ENCODE peak calls at places on chromosomes 6 and 20, in nine cellular contexts. One of them, this sample, is unnamed. For H3K4me1, the result is how much of the 10 kb centered on the place peaks cover.

GRCh38 chr20:5002077-5002413 is 735 bp upstream of the SLC23A2 start:
- DNase-seq in heart left ventricle: no peak
- DNase-seq in breast epithelium: no peak
- DNase-seq in transverse colon: no peak
- DNase-seq in IMR-90: no peak
- DNase-seq in PC-3: no peak
- DNase-seq in Peyer's patch: no peak
- DNase-seq in colonic mucosa: peak
- DNase-seq in cardiac muscle cell: no peak
- DNase-seq in this sample: peak

GRCh38 chr6:5728726-5729434 is 277.8 kb downstream of the NRN1 start:
- DNase-seq in heart left ventricle: no peak
- DNase-seq in breast epithelium: no peak
- DNase-seq in transverse colon: no peak
- DNase-seq in IMR-90: peak
- DNase-seq in PC-3: peak
- DNase-seq in Peyer's patch: no peak
- DNase-seq in colonic mucosa: no peak
- DNase-seq in cardiac muscle cell: peak
- DNase-seq in this sample: peak

GRCh38 chr20:50367104-50367674 is 143.0 kb upstream of the PTPN1 start:
- DNase-seq in heart left ventricle: no peak
- DNase-seq in breast epithelium: no peak
- DNase-seq in transverse colon: no peak
- DNase-seq in IMR-90: no peak
- DNase-seq in PC-3: no peak
- DNase-seq in Peyer's patch: no peak
- DNase-seq in colonic mucosa: no peak
- DNase-seq in cardiac muscle cell: no peak
- DNase-seq in this sample: no peak

GRCh38 chr6:36197739-36198221 is 1.2 kb downstream of the BRPF3 start:
- DNase-seq in heart left ventricle: no peak
- DNase-seq in breast epithelium: peak
- DNase-seq in transverse colon: no peak
- DNase-seq in IMR-90: no peak
- DNase-seq in PC-3: no peak
- DNase-seq in Peyer's patch: no peak
- DNase-seq in colonic mucosa: no peak
- DNase-seq in cardiac muscle cell: no peak
- DNase-seq in this sample: no peak

GRCh38 chr6:166466178-166467122 is 83.7 kb upstream of the MPC1 start:
- DNase-seq in heart left ventricle: no peak
- DNase-seq in breast epithelium: no peak
- DNase-seq in transverse colon: no peak
- DNase-seq in IMR-90: peak
- DNase-seq in PC-3: peak
- DNase-seq in Peyer's patch: no peak
- DNase-seq in colonic mucosa: no peak
- DNase-seq in cardiac muscle cell: peak
- DNase-seq in this sample: peak

GRCh38 chr20:38245753-38246152 is 14.8 kb downstream of the KIAA1755 start:
- DNase-seq in heart left ventricle: no peak
- DNase-seq in breast epithelium: no peak
- DNase-seq in transverse colon: no peak
- DNase-seq in IMR-90: no peak
- DNase-seq in PC-3: no peak
- DNase-seq in Peyer's patch: no peak
- DNase-seq in colonic mucosa: no peak
- DNase-seq in cardiac muscle cell: no peak
- DNase-seq in this sample: no peak

GRCh38 chr20:48180039-48180438 is 394.8 kb upstream of the SULF2 start:
- DNase-seq in heart left ventricle: no peak
- DNase-seq in breast epithelium: no peak
- DNase-seq in transverse colon: no peak
- DNase-seq in IMR-90: no peak
- DNase-seq in PC-3: peak
- DNase-seq in Peyer's patch: no peak
- DNase-seq in colonic mucosa: no peak
- DNase-seq in cardiac muscle cell: peak
- DNase-seq in this sample: no peak

GRCh38 chr20:62258499-62259293 is 20.4 kb downstream of the OSBPL2 start:
- DNase-seq in heart left ventricle: peak
- DNase-seq in breast epithelium: no peak
- DNase-seq in transverse colon: no peak
- DNase-seq in IMR-90: peak
- DNase-seq in PC-3: peak
- DNase-seq in Peyer's patch: no peak
- DNase-seq in colonic mucosa: no peak
- DNase-seq in cardiac muscle cell: peak
- DNase-seq in this sample: peak

GRCh38 chr20:4817230-4817671 is 95.5 kb downstream of the PRND start:
- DNase-seq in heart left ventricle: no peak
- DNase-seq in breast epithelium: no peak
- DNase-seq in transverse colon: no peak
- DNase-seq in IMR-90: no peak
- DNase-seq in PC-3: peak
- DNase-seq in Peyer's patch: no peak
- DNase-seq in colonic mucosa: no peak
- DNase-seq in cardiac muscle cell: no peak
- DNase-seq in this sample: peak

GRCh38 chr6:56359201-56359899 is 112.0 kb upstream of the COL21A1 start:
- DNase-seq in heart left ventricle: peak
- DNase-seq in breast epithelium: peak
- DNase-seq in transverse colon: peak
- DNase-seq in IMR-90: peak
- DNase-seq in PC-3: peak
- DNase-seq in Peyer's patch: peak
- DNase-seq in colonic mucosa: peak
- DNase-seq in cardiac muscle cell: peak
- DNase-seq in this sample: peak

GRCh38 chr6:166578536-166579233 is 7.8 kb downstream of the RAMACL start:
- DNase-seq in heart left ventricle: no peak
- DNase-seq in breast epithelium: no peak
- DNase-seq in transverse colon: no peak
- DNase-seq in IMR-90: no peak
- DNase-seq in PC-3: no peak
- DNase-seq in Peyer's patch: no peak
- DNase-seq in colonic mucosa: no peak
- DNase-seq in cardiac muscle cell: no peak
- DNase-seq in this sample: no peak

GRCh38 chr6:29553268-29554057 is 6.1 kb downstream of the UBD start:
- DNase-seq in heart left ventricle: peak
- DNase-seq in breast epithelium: peak
- DNase-seq in transverse colon: peak
- DNase-seq in IMR-90: peak
- DNase-seq in PC-3: no peak
- DNase-seq in Peyer's patch: peak
- DNase-seq in colonic mucosa: peak
- DNase-seq in cardiac muscle cell: peak
- DNase-seq in this sample: peak

GRCh38 chr20:19758888-19759331 is 852 bp downstream of the RIN2 start:
- DNase-seq in heart left ventricle: peak
- DNase-seq in breast epithelium: peak
- DNase-seq in transverse colon: peak
- DNase-seq in IMR-90: no peak
- DNase-seq in PC-3: peak
- DNase-seq in Peyer's patch: peak
- DNase-seq in colonic mucosa: peak
- DNase-seq in cardiac muscle cell: peak
- DNase-seq in this sample: peak

GRCh38 chr6:155301867-155302266 is 12.4 kb downstream of the TFB1M start:
- DNase-seq in heart left ventricle: no peak
- DNase-seq in breast epithelium: no peak
- DNase-seq in transverse colon: no peak
- DNase-seq in IMR-90: peak
- DNase-seq in PC-3: no peak
- DNase-seq in Peyer's patch: no peak
- DNase-seq in colonic mucosa: no peak
- DNase-seq in cardiac muscle cell: peak
- DNase-seq in this sample: no peak

GRCh38 chr6:169619650-169620049 is 82.2 kb downstream of the WDR27 start:
- DNase-seq in heart left ventricle: no peak
- DNase-seq in breast epithelium: no peak
- DNase-seq in transverse colon: no peak
- DNase-seq in IMR-90: peak
- DNase-seq in PC-3: peak
- DNase-seq in Peyer's patch: no peak
- DNase-seq in colonic mucosa: no peak
- DNase-seq in cardiac muscle cell: peak
- DNase-seq in this sample: no peak

GRCh38 chr6:34551720-34552119 is 4.4 kb downstream of the SPDEF start:
- DNase-seq in heart left ventricle: no peak
- DNase-seq in breast epithelium: no peak
- DNase-seq in transverse colon: no peak
- DNase-seq in IMR-90: no peak
- DNase-seq in PC-3: no peak
- DNase-seq in Peyer's patch: no peak
- DNase-seq in colonic mucosa: no peak
- DNase-seq in cardiac muscle cell: no peak
- DNase-seq in this sample: no peak
- H3K4me1 ChIP-seq in heart left ventricle: under half
- H3K4me1 ChIP-seq in breast epithelium: under half
- H3K4me1 ChIP-seq in transverse colon: under half
- H3K4me1 ChIP-seq in IMR-90: under half
- H3K4me1 ChIP-seq in PC-3: half or more
- H3K4me1 ChIP-seq in Peyer's patch: under half
- H3K4me1 ChIP-seq in colonic mucosa: under half
- H3K4me1 ChIP-seq in cardiac muscle cell: under half
- H3K4me1 ChIP-seq in this sample: under half

GRCh38 chr6:15658345-15658744 is 4.5 kb downstream of the DTNBP1 start:
- DNase-seq in heart left ventricle: no peak
- DNase-seq in breast epithelium: no peak
- DNase-seq in transverse colon: no peak
- DNase-seq in IMR-90: no peak
- DNase-seq in PC-3: no peak
- DNase-seq in Peyer's patch: no peak
- DNase-seq in colonic mucosa: no peak
- DNase-seq in cardiac muscle cell: no peak
- DNase-seq in this sample: no peak

GRCh38 chr6:15656145-15656544 is 6.7 kb downstream of the DTNBP1 start:
- DNase-seq in heart left ventricle: no peak
- DNase-seq in breast epithelium: no peak
- DNase-seq in transverse colon: no peak
- DNase-seq in IMR-90: no peak
- DNase-seq in PC-3: no peak
- DNase-seq in Peyer's patch: no peak
- DNase-seq in colonic mucosa: no peak
- DNase-seq in cardiac muscle cell: no peak
- DNase-seq in this sample: no peak

GRCh38 chr6:15657290-15657689 is 5.5 kb downstream of the DTNBP1 start:
- DNase-seq in heart left ventricle: no peak
- DNase-seq in breast epithelium: no peak
- DNase-seq in transverse colon: no peak
- DNase-seq in IMR-90: no peak
- DNase-seq in PC-3: no peak
- DNase-seq in Peyer's patch: no peak
- DNase-seq in colonic mucosa: no peak
- DNase-seq in cardiac muscle cell: no peak
- DNase-seq in this sample: no peak

GRCh38 chr6:15653581-15653980 is 9.2 kb downstream of the DTNBP1 start:
- DNase-seq in heart left ventricle: no peak
- DNase-seq in breast epithelium: no peak
- DNase-seq in transverse colon: no peak
- DNase-seq in IMR-90: no peak
- DNase-seq in PC-3: no peak
- DNase-seq in Peyer's patch: no peak
- DNase-seq in colonic mucosa: no peak
- DNase-seq in cardiac muscle cell: no peak
- DNase-seq in this sample: no peak

DNA sequence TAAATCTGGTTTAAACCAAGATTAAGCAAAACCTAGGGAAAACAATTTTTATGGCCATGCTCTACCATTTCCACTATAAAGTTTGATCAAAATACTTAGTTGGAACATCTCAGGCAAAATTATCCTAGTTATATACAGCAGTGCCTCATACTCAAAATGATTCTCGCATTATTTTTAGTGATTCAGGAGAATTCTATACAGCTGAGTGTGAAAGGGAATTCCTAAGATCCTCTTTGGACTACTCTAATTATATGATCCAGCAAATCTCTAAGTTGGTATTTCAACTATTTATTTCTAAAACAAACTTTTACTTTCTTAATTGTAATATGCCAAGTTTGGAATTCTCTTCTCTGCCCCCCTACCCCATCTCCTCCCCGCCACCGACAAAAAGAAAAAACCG is 8.6 kb downstream of the DTNBP1 start:
- DNase-seq in heart left ventricle: no peak
- DNase-seq in breast epithelium: no peak
- DNase-seq in transverse colon: no peak
- DNase-seq in IMR-90: peak
- DNase-seq in PC-3: no peak
- DNase-seq in Peyer's patch: no peak
- DNase-seq in colonic mucosa: no peak
- DNase-seq in cardiac muscle cell: no peak
- DNase-seq in this sample: no peak
- TF ChIP-seq CTCF in heart left ventricle: no peak
- TF ChIP-seq CTCF in breast epithelium: no peak
- TF ChIP-seq CTCF in transverse colon: no peak
- TF ChIP-seq CTCF in IMR-90: no peak
- TF ChIP-seq CTCF in PC-3: no peak
- TF ChIP-seq CTCF in Peyer's patch: no peak
- TF ChIP-seq CTCF in colonic mucosa: no peak
- TF ChIP-seq CTCF in cardiac muscle cell: no peak
- TF ChIP-seq CTCF in this sample: no peak

GRCh38 chr6:44113396-44113795 is 13.9 kb downstream of the MRPL14 start:
- DNase-seq in heart left ventricle: no peak
- DNase-seq in breast epithelium: no peak
- DNase-seq in transverse colon: no peak
- DNase-seq in IMR-90: no peak
- DNase-seq in PC-3: no peak
- DNase-seq in Peyer's patch: no peak
- DNase-seq in colonic mucosa: no peak
- DNase-seq in cardiac muscle cell: no peak
- DNase-seq in this sample: no peak
- H3K4me3 ChIP-seq in heart left ventricle: no peak
- H3K4me3 ChIP-seq in breast epithelium: no peak
- H3K4me3 ChIP-seq in transverse colon: no peak
- H3K4me3 ChIP-seq in IMR-90: no peak
- H3K4me3 ChIP-seq in PC-3: no peak
- H3K4me3 ChIP-seq in Peyer's patch: no peak
- H3K4me3 ChIP-seq in colonic mucosa: no peak
- H3K4me3 ChIP-seq in cardiac muscle cell: no peak
- H3K4me3 ChIP-seq in this sample: no peak

DNA sequence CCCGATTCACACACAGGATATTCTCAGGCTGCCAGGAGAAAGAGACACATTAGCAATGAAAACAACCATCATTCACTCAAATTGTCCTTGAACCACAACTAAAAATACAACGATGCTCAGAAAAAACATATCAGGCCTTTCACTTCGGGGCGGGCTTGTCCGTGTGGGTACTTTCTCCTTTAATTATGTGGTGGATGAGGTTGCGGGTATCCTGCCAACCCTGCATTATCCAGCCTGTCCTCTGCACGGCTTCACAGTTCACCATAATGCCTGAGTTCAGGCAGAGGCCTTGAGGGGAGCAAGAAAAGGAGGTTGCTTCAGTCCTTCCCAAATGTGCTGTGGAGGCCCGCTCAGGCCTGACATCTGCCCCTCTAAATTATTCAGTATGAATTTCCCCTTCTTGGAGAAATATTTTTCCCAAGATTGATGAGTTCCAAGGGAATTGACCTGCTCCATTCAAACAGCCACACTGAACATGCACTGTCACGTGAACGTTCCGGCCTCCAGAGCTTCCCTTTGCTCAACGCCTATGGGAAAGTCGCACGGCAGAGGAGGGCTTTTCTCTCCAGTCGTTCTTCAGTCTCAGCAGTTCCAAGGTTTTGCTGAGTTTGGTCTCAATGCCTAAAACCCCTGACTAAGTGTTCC is 70.3 kb downstream of the MYLK4 start:
- DNase-seq in heart left ventricle: no peak
- DNase-seq in breast epithelium: no peak
- DNase-seq in transverse colon: no peak
- DNase-seq in IMR-90: no peak
- DNase-seq in PC-3: no peak
- DNase-seq in Peyer's patch: no peak
- DNase-seq in colonic mucosa: no peak
- DNase-seq in cardiac muscle cell: no peak
- DNase-seq in this sample: peak
- H3K4me1 ChIP-seq in heart left ventricle: under half
- H3K4me1 ChIP-seq in breast epithelium: under half
- H3K4me1 ChIP-seq in transverse colon: under half
- H3K4me1 ChIP-seq in IMR-90: under half
- H3K4me1 ChIP-seq in PC-3: under half
- H3K4me1 ChIP-seq in Peyer's patch: under half
- H3K4me1 ChIP-seq in colonic mucosa: under half
- H3K4me1 ChIP-seq in cardiac muscle cell: under half
- H3K4me1 ChIP-seq in this sample: under half

This sample was measured in osteoblast.